ENCODE peak calls at places on chromosomes 12 and 14, in ten cellular contexts. R, E, A, B, F, O, L, W, H and N are unnamed samples.

GRCh38 chr14:57970175-57970574 is 104.3 kb upstream of the SLC35F4 start:
- DNase-seq in L (no peak), H (no peak), F (no peak), R (no peak), O (no peak), W (no peak), A (no peak), E (no peak), B (no peak), N (no peak)

GRCh38 chr12:106068296-106068695 is 70.5 kb downstream of the NUAK1 start:
- DNase-seq in B (no peak), A (no peak), L (no peak), O (no peak), R (no peak), E (no peak), F (no peak), H (no peak), W (no peak), N (no peak)

GRCh38 chr12:108724054-108724889 is 7.0 kb downstream of the CORO1C start:
- DNase-seq in H (peak; percentile 66), E (no peak), L (peak; percentile 57), R (peak; percentile 52), B (no peak), A (peak; percentile 72), F (no peak), O (peak; percentile 70), W (no peak), N (no peak)

GRCh38 chr12:95942532-95943230 is at the start of gene CCDC38:
- DNase-seq in F (peak; percentile 89), R (no peak), B (peak; percentile 85), W (peak; percentile 74), A (peak; percentile 77), O (peak; percentile 68), L (peak; percentile 57), E (peak; percentile 93), H (peak; percentile 77), N (peak; percentile 73)

GRCh38 chr14:42665083-42665482 is 1058.4 kb downstream of the LRFN5 start:
- DNase-seq in B (peak; percentile 31), L (no peak), W (no peak), O (no peak), E (no peak), H (no peak), R (no peak), F (peak; percentile 69), A (peak; percentile 11), N (no peak)

GRCh38 chr12:107822356-107822755 is 47.9 kb downstream of the ASCL4 start:
- DNase-seq in B (no peak), A (no peak), F (no peak), L (no peak), R (no peak), E (peak; percentile 73), O (no peak), W (no peak), H (no peak), N (no peak)

GRCh38 chr14:100033347-100034052 is 31.7 kb upstream of the EVL start:
- DNase-seq in W (no peak), E (no peak), F (no peak), B (no peak), L (no peak), O (no peak), H (no peak), A (peak; percentile 24), R (no peak), N (no peak)

GRCh38 chr12:52442600-52443061 is 8.5 kb upstream of the KRT75 start:
- DNase-seq in W (peak; percentile 82), O (peak; percentile 96), F (no peak), L (peak; percentile 95), A (peak; percentile 99), R (no peak), H (peak; percentile 98), B (peak; percentile 73), E (peak; percentile 62), N (peak; percentile 59)

GRCh38 chr12:2561367-2561766 is 233.4 kb upstream of the FKBP4 start:
- DNase-seq in W (no peak), H (no peak), B (no peak), E (no peak), F (no peak), O (no peak), L (no peak), A (no peak), R (no peak), N (no peak)

GRCh38 chr12:90390947-90391346 is 564.0 kb downstream of the CCER1 start:
- DNase-seq in H (no peak), L (no peak), W (no peak), E (no peak), O (no peak), F (no peak), A (peak; percentile 40), B (no peak), R (no peak), N (no peak)

GRCh38 chr12:73935817-73936216 is 601.8 kb upstream of the ATXN7L3B start:
- DNase-seq in B (peak; percentile 37), L (no peak), W (no peak), H (peak; percentile 2), R (no peak), O (no peak), F (peak; percentile 27), E (peak; percentile 61), A (peak; percentile 57), N (peak; percentile 24)

GRCh38 chr12:100675432-100675831 is 101.9 kb downstream of the GAS2L3 start:
- DNase-seq in E (no peak), H (peak; percentile 40), R (peak; percentile 7), L (peak; percentile 34), W (no peak), F (no peak), A (peak; percentile 77), B (peak; percentile 43), O (peak; percentile 45), N (no peak)

GRCh38 chr12:13433768-13434167 is 237.2 kb downstream of the EMP1 start:
- DNase-seq in F (no peak), L (no peak), E (no peak), A (no peak), H (no peak), R (no peak), W (no peak), O (no peak), B (no peak), N (no peak)

GRCh38 chr12:124236651-124237050 is 58.2 kb upstream of the RFLNA start:
- DNase-seq in H (peak; percentile 76), L (peak; percentile 96), R (no peak), W (no peak), F (no peak), O (peak; percentile 97), E (no peak), B (no peak), A (no peak), N (peak; percentile 10)

DNA sequence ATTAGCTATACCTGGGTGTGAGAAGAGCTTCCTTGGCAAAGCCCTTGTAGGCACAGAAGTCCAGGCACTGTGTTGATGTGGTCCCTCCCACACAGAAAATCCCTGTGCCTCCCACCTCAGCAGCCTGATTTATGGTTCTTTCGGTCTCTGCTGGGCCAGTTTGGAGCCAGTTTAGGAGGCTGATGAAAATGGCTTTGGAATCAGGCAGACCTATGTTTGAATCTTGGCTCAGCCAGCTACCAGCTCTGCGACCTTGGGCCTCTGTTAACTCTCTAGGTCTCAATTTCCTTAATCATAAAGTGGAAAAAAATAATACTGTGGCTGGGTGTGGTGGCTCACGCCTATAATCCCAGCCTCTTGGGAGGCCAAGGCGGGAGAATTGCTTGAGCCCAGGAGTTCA is 9.6 kb upstream of the IFT81 start:
- DNase-seq in A (no peak), H (no peak), F (no peak), E (no peak), O (no peak), B (no peak), R (no peak), L (no peak), W (no peak), N (no peak)
- H3K27ac ChIP-seq in A (no peak overlapping the region), H (no peak overlapping the region), F (no peak overlapping the region), E (no peak overlapping the region), O (no peak overlapping the region), B (no peak overlapping the region), R (no peak overlapping the region), L (no peak overlapping the region), W (no peak overlapping the region), N (no peak overlapping the region)

DNA sequence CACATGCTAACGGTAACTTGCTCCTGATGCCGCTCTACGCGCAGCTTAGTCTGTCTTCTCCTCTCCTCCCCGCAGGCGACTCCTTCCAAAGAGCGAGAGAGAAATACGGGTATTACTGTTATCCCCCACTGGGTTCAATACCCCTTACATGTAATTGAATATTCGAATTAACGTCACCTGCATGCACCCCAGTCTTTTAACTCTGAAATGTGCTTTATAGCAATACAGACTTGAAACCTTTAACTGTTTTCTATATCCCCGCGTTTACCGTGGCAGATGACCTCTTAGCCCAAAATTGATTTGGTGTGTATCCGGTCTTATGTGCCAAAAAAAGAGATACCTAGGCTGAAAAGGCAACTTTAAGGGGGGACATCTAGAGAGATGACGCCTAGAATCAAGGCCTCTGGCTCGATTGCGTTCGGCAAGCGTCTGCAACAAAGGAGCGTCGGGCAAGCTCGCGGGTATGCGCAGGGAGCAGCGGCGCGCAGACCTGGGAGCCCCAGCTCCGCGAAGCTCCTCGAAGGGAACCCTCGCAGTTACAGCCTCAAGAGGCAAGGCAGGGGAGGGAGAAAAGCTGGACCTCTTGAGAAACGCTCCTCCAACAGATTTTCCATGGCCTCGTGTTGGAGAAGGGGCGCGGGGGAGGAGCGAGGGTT is 6.8 kb upstream of the FOXG1 start:
- DNase-seq in O (no peak), L (no peak), F (no peak), B (no peak), E (peak; percentile 67), A (no peak), H (no peak), R (no peak), W (no peak), N (no peak)
- TF ChIP-seq EZH2 in O (peak; percentile 55), L (peak; percentile 74), F (no peak), B (peak; percentile 98), E (peak; percentile 89), A (no peak), H (peak; percentile 74), R (no peak), W (no peak), N (no peak)

GRCh38 chr12:56261503-56262230 is 3.5 kb upstream of the ANKRD52 start:
- DNase-seq in W (peak; percentile 55), E (no peak), B (peak; percentile 54), H (peak; percentile 76), L (peak; percentile 69), F (no peak), A (peak; percentile 87), R (peak; percentile 25), O (peak; percentile 80), N (peak; percentile 48)

GRCh38 chr12:56266634-56267442 is at the start of gene COQ10A:
- DNase-seq in E (peak; percentile 96), A (peak; percentile 88), R (peak; percentile 92), W (peak; percentile 85), B (peak; percentile 92), F (peak; percentile 80), L (peak; percentile 77), O (peak; percentile 84), H (peak; percentile 79), N (peak; percentile 78)

GRCh38 chr12:56271031-56271430 is 4.3 kb downstream of the COQ10A start:
- DNase-seq in F (no peak), E (peak; percentile 61), B (peak; percentile 34), R (peak; percentile 58), A (peak; percentile 49), W (no peak), H (peak; percentile 16), L (no peak), O (peak; percentile 16), N (no peak)

GRCh38 chr12:56267443-56268071 is 815 bp downstream of the COQ10A start:
- DNase-seq in A (no peak), E (peak; percentile 58), O (no peak), L (no peak), B (peak; percentile 37), R (peak; percentile 52), W (no peak), F (no peak), H (no peak), N (no peak)
- H3K27ac ChIP-seq in A (no peak overlapping the region), E (peak overlapping the region; percentile 96), O (peak overlapping the region; percentile 31), L (no peak overlapping the region), B (peak overlapping the region; percentile 99), R (peak overlapping the region; percentile 77), W (no peak overlapping the region), F (no peak overlapping the region), H (no peak overlapping the region), N (no peak overlapping the region)

GRCh38 chr14:97233319-97233980 is 436.3 kb downstream of the VRK1 start:
- DNase-seq in L (no peak), E (no peak), F (no peak), A (peak; percentile 4), W (no peak), H (no peak), O (no peak), B (no peak), R (no peak), N (no peak)
- TF ChIP-seq EZH2 in L (no peak), E (no peak), F (no peak), A (peak; percentile 61), W (no peak), H (no peak), O (no peak), B (no peak), R (no peak), N (no peak)